ENCODE peak calls at places on chromosomes 1 and 21, in eight cellular contexts. One of them, this sample, is unnamed.

GRCh38 chr1:90922996-90923395 is 98.8 kb downstream of the ZNF644 start:
- DNase-seq in NCI-H2081: no peak
- DNase-seq in left ventricle myocardium inferior: no peak
- DNase-seq in ACHN: no peak
- DNase-seq in CD4-positive, alpha-beta T cell: no peak
- DNase-seq in T-helper 17 cell: no peak
- DNase-seq in NCI-H1105 treated with DMSO at 0.1 percent for 48 hours: no peak
- DNase-seq in fibroblast of the aortic adventitia: no peak
- DNase-seq in this sample: no peak

GRCh38 chr1:225885336-225885735 is 3.2 kb upstream of the TMEM63A start:
- DNase-seq in CD4-positive, alpha-beta T cell: no peak
- DNase-seq in NCI-H1105 treated with DMSO at 0.1 percent for 48 hours: no peak
- DNase-seq in ACHN: no peak
- DNase-seq in fibroblast of the aortic adventitia: no peak
- DNase-seq in T-helper 17 cell: no peak
- DNase-seq in left ventricle myocardium inferior: no peak
- DNase-seq in NCI-H2081: no peak
- DNase-seq in this sample: no peak

GRCh38 chr1:10992864-10993263 is 19.6 kb upstream of the TARDBP start:
- DNase-seq in CD4-positive, alpha-beta T cell: no peak
- DNase-seq in fibroblast of the aortic adventitia: no peak
- DNase-seq in ACHN: no peak
- DNase-seq in NCI-H2081: no peak
- DNase-seq in T-helper 17 cell: no peak
- DNase-seq in NCI-H1105 treated with DMSO at 0.1 percent for 48 hours: no peak
- DNase-seq in left ventricle myocardium inferior: no peak
- DNase-seq in this sample: no peak

GRCh38 chr1:21149430-21149861 is 27.3 kb downstream of the EIF4G3 start:
- DNase-seq in NCI-H1105 treated with DMSO at 0.1 percent for 48 hours: no peak
- DNase-seq in T-helper 17 cell: no peak
- DNase-seq in left ventricle myocardium inferior: no peak
- DNase-seq in ACHN: peak
- DNase-seq in NCI-H2081: peak
- DNase-seq in CD4-positive, alpha-beta T cell: no peak
- DNase-seq in fibroblast of the aortic adventitia: peak
- DNase-seq in this sample: peak

GRCh38 chr1:157369808-157370521 is 182.3 kb downstream of the FCRL5 start:
- DNase-seq in ACHN: peak
- DNase-seq in NCI-H1105 treated with DMSO at 0.1 percent for 48 hours: peak
- DNase-seq in NCI-H2081: peak
- DNase-seq in T-helper 17 cell: no peak
- DNase-seq in CD4-positive, alpha-beta T cell: no peak
- DNase-seq in left ventricle myocardium inferior: no peak
- DNase-seq in fibroblast of the aortic adventitia: peak
- DNase-seq in this sample: peak

GRCh38 chr21:31337991-31338891 is 5.8 kb downstream of the TIAM1 start:
- DNase-seq in ACHN: no peak
- DNase-seq in NCI-H1105 treated with DMSO at 0.1 percent for 48 hours: no peak
- DNase-seq in CD4-positive, alpha-beta T cell: no peak
- DNase-seq in fibroblast of the aortic adventitia: no peak
- DNase-seq in NCI-H2081: no peak
- DNase-seq in left ventricle myocardium inferior: no peak
- DNase-seq in T-helper 17 cell: no peak
- DNase-seq in this sample: no peak

GRCh38 chr1:47835409-47835808 is 161.8 kb downstream of the TRABD2B start:
- DNase-seq in T-helper 17 cell: no peak
- DNase-seq in NCI-H1105 treated with DMSO at 0.1 percent for 48 hours: no peak
- DNase-seq in fibroblast of the aortic adventitia: no peak
- DNase-seq in CD4-positive, alpha-beta T cell: no peak
- DNase-seq in left ventricle myocardium inferior: no peak
- DNase-seq in ACHN: no peak
- DNase-seq in NCI-H2081: no peak
- DNase-seq in this sample: no peak

GRCh38 chr1:240991230-240991629 is 365.8 kb downstream of the RGS7 start:
- DNase-seq in T-helper 17 cell: no peak
- DNase-seq in NCI-H1105 treated with DMSO at 0.1 percent for 48 hours: no peak
- DNase-seq in CD4-positive, alpha-beta T cell: no peak
- DNase-seq in left ventricle myocardium inferior: no peak
- DNase-seq in NCI-H2081: no peak
- DNase-seq in fibroblast of the aortic adventitia: no peak
- DNase-seq in ACHN: no peak
- DNase-seq in this sample: no peak

GRCh38 chr1:99682291-99682751 is 36.4 kb downstream of the PALMD start:
- DNase-seq in NCI-H1105 treated with DMSO at 0.1 percent for 48 hours: no peak
- DNase-seq in NCI-H2081: no peak
- DNase-seq in T-helper 17 cell: no peak
- DNase-seq in left ventricle myocardium inferior: no peak
- DNase-seq in fibroblast of the aortic adventitia: peak
- DNase-seq in ACHN: no peak
- DNase-seq in CD4-positive, alpha-beta T cell: no peak
- DNase-seq in this sample: no peak

GRCh38 chr1:93625582-93626327 is 55.9 kb downstream of the BCAR3 start:
- DNase-seq in NCI-H1105 treated with DMSO at 0.1 percent for 48 hours: no peak
- DNase-seq in left ventricle myocardium inferior: no peak
- DNase-seq in fibroblast of the aortic adventitia: peak
- DNase-seq in ACHN: no peak
- DNase-seq in CD4-positive, alpha-beta T cell: no peak
- DNase-seq in T-helper 17 cell: no peak
- DNase-seq in NCI-H2081: no peak
- DNase-seq in this sample: no peak

GRCh38 chr1:36115200-36115669 is 9.8 kb downstream of the COL8A2 start:
- DNase-seq in NCI-H2081: no peak
- DNase-seq in ACHN: no peak
- DNase-seq in T-helper 17 cell: no peak
- DNase-seq in CD4-positive, alpha-beta T cell: no peak
- DNase-seq in NCI-H1105 treated with DMSO at 0.1 percent for 48 hours: no peak
- DNase-seq in left ventricle myocardium inferior: peak
- DNase-seq in fibroblast of the aortic adventitia: peak
- DNase-seq in this sample: no peak

This sample was measured in LoVo.